ENCODE peak calls at places on chromosomes 2 and 18, in eight cellular contexts. One of them, this sample, is unnamed.

GRCh38 chr2:22995576-22995975 is 389.4 kb upstream of the KLHL29 start:
- DNase-seq in suprapubic skin: no peak
- DNase-seq in SJCRH30: no peak
- DNase-seq in small intestine: no peak
- DNase-seq in thyroid gland: no peak
- DNase-seq in CD4-positive, CD25-positive, alpha-beta regulatory T cell: no peak
- DNase-seq in CD8-positive, alpha-beta T cell: no peak
- DNase-seq in pancreas: no peak
- DNase-seq in this sample: no peak

GRCh38 chr2:109473006-109473380 is 140.8 kb downstream of the SEPTIN10 start:
- DNase-seq in pancreas: no peak
- DNase-seq in CD8-positive, alpha-beta T cell: no peak
- DNase-seq in SJCRH30: no peak
- DNase-seq in thyroid gland: no peak
- DNase-seq in suprapubic skin: no peak
- DNase-seq in CD4-positive, CD25-positive, alpha-beta regulatory T cell: no peak
- DNase-seq in small intestine: no peak
- DNase-seq in this sample: no peak

GRCh38 chr2:63735263-63735662 is 106.4 kb upstream of the UGP2 start:
- DNase-seq in CD4-positive, CD25-positive, alpha-beta regulatory T cell: no peak
- DNase-seq in SJCRH30: no peak
- DNase-seq in small intestine: no peak
- DNase-seq in thyroid gland: no peak
- DNase-seq in pancreas: no peak
- DNase-seq in suprapubic skin: no peak
- DNase-seq in CD8-positive, alpha-beta T cell: no peak
- DNase-seq in this sample: no peak

GRCh38 chr2:99729104-99729503 is 239.3 kb upstream of the REV1 start:
- DNase-seq in CD4-positive, CD25-positive, alpha-beta regulatory T cell: no peak
- DNase-seq in small intestine: no peak
- DNase-seq in CD8-positive, alpha-beta T cell: no peak
- DNase-seq in pancreas: no peak
- DNase-seq in SJCRH30: no peak
- DNase-seq in thyroid gland: no peak
- DNase-seq in suprapubic skin: no peak
- DNase-seq in this sample: no peak

GRCh38 chr18:13194239-13194638 is 24.3 kb upstream of the LDLRAD4 start:
- DNase-seq in SJCRH30: no peak
- DNase-seq in CD8-positive, alpha-beta T cell: no peak
- DNase-seq in CD4-positive, CD25-positive, alpha-beta regulatory T cell: no peak
- DNase-seq in small intestine: no peak
- DNase-seq in pancreas: no peak
- DNase-seq in suprapubic skin: no peak
- DNase-seq in thyroid gland: no peak
- DNase-seq in this sample: no peak

GRCh38 chr2:25323042-25323514 is 18.6 kb downstream of the DNMT3A start:
- DNase-seq in CD4-positive, CD25-positive, alpha-beta regulatory T cell: peak; percentile 61
- DNase-seq in pancreas: no peak
- DNase-seq in suprapubic skin: no peak
- DNase-seq in CD8-positive, alpha-beta T cell: peak; percentile 51
- DNase-seq in small intestine: peak; percentile 29
- DNase-seq in thyroid gland: no peak
- DNase-seq in SJCRH30: peak; percentile 98
- DNase-seq in this sample: no peak

GRCh38 chr2:64863097-64863820 is 125.9 kb upstream of the SLC1A4 start:
- DNase-seq in suprapubic skin: no peak
- DNase-seq in small intestine: no peak
- DNase-seq in CD8-positive, alpha-beta T cell: no peak
- DNase-seq in pancreas: no peak
- DNase-seq in SJCRH30: no peak
- DNase-seq in thyroid gland: no peak
- DNase-seq in CD4-positive, CD25-positive, alpha-beta regulatory T cell: no peak
- DNase-seq in this sample: no peak

GRCh38 chr2:189124175-189124574 is 55.4 kb downstream of the COL5A2 start:
- DNase-seq in thyroid gland: no peak
- DNase-seq in SJCRH30: no peak
- DNase-seq in suprapubic skin: no peak
- DNase-seq in small intestine: no peak
- DNase-seq in CD4-positive, CD25-positive, alpha-beta regulatory T cell: no peak
- DNase-seq in CD8-positive, alpha-beta T cell: no peak
- DNase-seq in pancreas: no peak
- DNase-seq in this sample: no peak

GRCh38 chr2:165513479-165513878 is 44.0 kb downstream of the CSRNP3 start:
- DNase-seq in pancreas: no peak
- DNase-seq in CD4-positive, CD25-positive, alpha-beta regulatory T cell: no peak
- DNase-seq in thyroid gland: no peak
- DNase-seq in suprapubic skin: no peak
- DNase-seq in small intestine: no peak
- DNase-seq in SJCRH30: no peak
- DNase-seq in CD8-positive, alpha-beta T cell: no peak
- DNase-seq in this sample: no peak
- H3K27ac ChIP-seq in pancreas: no peak overlapping the region
- H3K27ac ChIP-seq in CD4-positive, CD25-positive, alpha-beta regulatory T cell: no peak overlapping the region
- H3K27ac ChIP-seq in thyroid gland: no peak overlapping the region
- H3K27ac ChIP-seq in suprapubic skin: no peak overlapping the region
- H3K27ac ChIP-seq in small intestine: no peak overlapping the region
- H3K27ac ChIP-seq in SJCRH30: no peak overlapping the region
- H3K27ac ChIP-seq in CD8-positive, alpha-beta T cell: no peak overlapping the region
- H3K27ac ChIP-seq in this sample: no peak overlapping the region

DNA sequence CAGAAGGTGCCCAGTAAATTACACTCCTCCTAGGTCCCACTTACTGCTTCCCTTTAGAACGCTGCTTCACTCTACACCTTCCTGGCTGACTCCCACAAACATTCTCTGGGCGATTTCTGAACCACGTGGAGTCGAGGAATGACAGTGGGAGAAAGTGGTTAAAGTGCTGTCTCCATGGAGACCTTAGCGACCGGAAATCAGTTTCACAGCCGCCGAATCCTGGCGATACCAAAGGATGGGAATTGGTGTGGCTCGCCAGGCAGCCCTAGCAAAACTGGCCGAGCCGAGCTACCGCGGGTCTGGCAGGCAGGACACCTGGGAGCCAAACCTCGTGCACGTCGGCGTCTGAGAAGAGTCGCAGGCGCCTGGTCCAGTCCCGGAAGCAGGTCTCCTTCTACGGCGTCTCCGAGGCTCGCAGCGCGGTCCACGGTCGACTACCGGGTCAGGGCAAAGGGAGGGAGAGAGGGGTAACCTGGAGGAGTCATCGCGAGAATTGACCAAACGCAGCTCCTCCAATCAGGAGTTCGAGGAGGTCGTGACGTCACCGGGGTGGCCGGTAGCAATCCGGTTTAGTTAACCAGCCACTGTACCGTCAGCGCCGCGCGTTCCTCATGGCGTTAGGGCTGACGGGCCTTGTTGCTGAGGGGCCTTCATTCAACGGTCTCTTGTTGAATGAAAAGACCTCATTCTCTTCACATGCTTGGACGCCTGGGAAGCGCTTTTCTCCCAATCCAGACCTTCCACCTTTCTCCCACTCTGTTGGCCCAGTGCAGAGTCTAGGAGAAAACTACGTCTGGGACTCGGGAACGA is at the start of gene THADA:
- DNase-seq in thyroid gland: peak; percentile 99
- DNase-seq in CD8-positive, alpha-beta T cell: peak; percentile 98
- DNase-seq in small intestine: peak; percentile 99
- DNase-seq in SJCRH30: peak; percentile 100
- DNase-seq in pancreas: peak; percentile 100
- DNase-seq in suprapubic skin: peak; percentile 100
- DNase-seq in CD4-positive, CD25-positive, alpha-beta regulatory T cell: peak; percentile 94
- DNase-seq in this sample: peak; percentile 98
- H3K27ac ChIP-seq in thyroid gland: peak within 1 kb of the TSS; percentile 84
- H3K27ac ChIP-seq in CD8-positive, alpha-beta T cell: peak within 1 kb of the TSS; percentile 87
- H3K27ac ChIP-seq in small intestine: peak within 1 kb of the TSS; percentile 69
- H3K27ac ChIP-seq in SJCRH30: peak within 1 kb of the TSS; percentile 75
- H3K27ac ChIP-seq in pancreas: peak within 1 kb of the TSS; percentile 78
- H3K27ac ChIP-seq in suprapubic skin: peak within 1 kb of the TSS; percentile 91
- H3K27ac ChIP-seq in CD4-positive, CD25-positive, alpha-beta regulatory T cell: peak within 1 kb of the TSS; percentile 91
- H3K27ac ChIP-seq in this sample: peak within 1 kb of the TSS; percentile 92

GRCh38 chr2:26718949-26719686 is 26.6 kb downstream of the KCNK3 start:
- DNase-seq in CD8-positive, alpha-beta T cell: no peak
- DNase-seq in pancreas: no peak
- DNase-seq in suprapubic skin: no peak
- DNase-seq in SJCRH30: no peak
- DNase-seq in small intestine: no peak
- DNase-seq in thyroid gland: no peak
- DNase-seq in CD4-positive, CD25-positive, alpha-beta regulatory T cell: no peak
- DNase-seq in this sample: no peak

GRCh38 chr2:26722911-26723310 is 30.4 kb downstream of the KCNK3 start:
- DNase-seq in SJCRH30: no peak
- DNase-seq in CD4-positive, CD25-positive, alpha-beta regulatory T cell: no peak
- DNase-seq in thyroid gland: no peak
- DNase-seq in suprapubic skin: no peak
- DNase-seq in CD8-positive, alpha-beta T cell: no peak
- DNase-seq in small intestine: no peak
- DNase-seq in pancreas: no peak
- DNase-seq in this sample: no peak

GRCh38 chr2:26722328-26722727 is 29.8 kb downstream of the KCNK3 start:
- DNase-seq in thyroid gland: no peak
- DNase-seq in pancreas: no peak
- DNase-seq in suprapubic skin: no peak
- DNase-seq in CD8-positive, alpha-beta T cell: no peak
- DNase-seq in SJCRH30: no peak
- DNase-seq in CD4-positive, CD25-positive, alpha-beta regulatory T cell: no peak
- DNase-seq in small intestine: no peak
- DNase-seq in this sample: no peak

GRCh38 chr2:26721267-26722032 is 28.9 kb downstream of the KCNK3 start:
- DNase-seq in SJCRH30: no peak
- DNase-seq in suprapubic skin: no peak
- DNase-seq in thyroid gland: peak; percentile 45
- DNase-seq in CD4-positive, CD25-positive, alpha-beta regulatory T cell: no peak
- DNase-seq in pancreas: peak; percentile 88
- DNase-seq in CD8-positive, alpha-beta T cell: no peak
- DNase-seq in small intestine: peak; percentile 91
- DNase-seq in this sample: no peak

DNA sequence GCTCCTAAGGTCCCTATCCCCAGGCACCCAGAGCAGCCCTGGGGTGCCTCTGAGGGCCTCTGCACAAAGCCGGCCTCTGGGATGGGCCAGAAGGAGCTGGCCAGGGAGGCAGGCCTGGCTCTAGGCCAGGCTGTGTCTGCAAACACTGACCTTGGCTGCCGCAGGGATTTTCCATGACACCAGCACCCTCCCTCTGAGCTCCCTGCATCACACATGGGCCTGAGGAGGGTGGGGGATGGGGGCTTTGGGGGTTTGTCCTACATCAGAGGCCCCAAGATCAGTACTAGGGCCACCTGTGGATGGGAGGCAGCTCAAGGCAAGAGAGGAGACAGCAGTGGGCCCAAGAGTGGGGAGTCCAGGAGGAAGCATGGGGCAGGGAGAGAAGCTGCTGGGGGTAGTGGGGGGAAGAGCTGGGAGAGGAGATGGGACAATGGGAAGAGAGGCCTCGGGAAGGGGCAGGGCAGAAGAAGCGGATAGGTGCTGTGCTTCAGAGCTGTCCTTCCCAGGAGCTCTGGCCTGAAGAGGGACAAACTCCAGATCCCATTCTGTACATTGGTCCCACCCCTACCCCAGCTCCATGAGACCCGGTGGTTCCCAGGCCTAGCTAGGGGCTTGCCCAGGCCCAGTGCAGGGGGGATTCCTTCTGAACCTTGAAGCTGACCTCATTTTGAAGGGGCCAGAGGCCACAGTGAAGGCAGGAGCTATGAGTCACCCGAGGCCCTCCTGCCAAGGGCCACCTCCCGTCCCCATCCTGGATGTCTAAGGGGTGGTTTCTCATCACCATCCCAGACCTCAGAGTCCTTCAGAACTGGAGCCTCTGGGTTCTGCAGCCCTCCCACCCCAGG is 28.0 kb downstream of the KCNK3 start:
- DNase-seq in suprapubic skin: no peak
- DNase-seq in SJCRH30: no peak
- DNase-seq in small intestine: peak; percentile 65
- DNase-seq in CD4-positive, CD25-positive, alpha-beta regulatory T cell: no peak
- DNase-seq in thyroid gland: peak; percentile 96
- DNase-seq in pancreas: peak; percentile 95
- DNase-seq in CD8-positive, alpha-beta T cell: no peak
- DNase-seq in this sample: peak; percentile 67
- H3K27ac ChIP-seq in suprapubic skin: no peak overlapping the region
- H3K27ac ChIP-seq in SJCRH30: no peak overlapping the region
- H3K27ac ChIP-seq in small intestine: no peak overlapping the region
- H3K27ac ChIP-seq in CD4-positive, CD25-positive, alpha-beta regulatory T cell: no peak overlapping the region
- H3K27ac ChIP-seq in thyroid gland: peak overlapping the region; percentile 89
- H3K27ac ChIP-seq in pancreas: peak overlapping the region; percentile 94
- H3K27ac ChIP-seq in CD8-positive, alpha-beta T cell: no peak overlapping the region
- H3K27ac ChIP-seq in this sample: no peak overlapping the region

GRCh38 chr2:46563110-46563731 is 83.9 kb downstream of the TMEM247 start:
- DNase-seq in CD8-positive, alpha-beta T cell: no peak
- DNase-seq in SJCRH30: no peak
- DNase-seq in suprapubic skin: no peak
- DNase-seq in pancreas: no peak
- DNase-seq in small intestine: no peak
- DNase-seq in CD4-positive, CD25-positive, alpha-beta regulatory T cell: no peak
- DNase-seq in thyroid gland: no peak
- DNase-seq in this sample: no peak

GRCh38 chr2:46562451-46562841 is 83.1 kb downstream of the TMEM247 start:
- DNase-seq in CD8-positive, alpha-beta T cell: no peak
- DNase-seq in small intestine: no peak
- DNase-seq in SJCRH30: no peak
- DNase-seq in thyroid gland: no peak
- DNase-seq in suprapubic skin: no peak
- DNase-seq in CD4-positive, CD25-positive, alpha-beta regulatory T cell: no peak
- DNase-seq in pancreas: no peak
- DNase-seq in this sample: no peak

GRCh38 chr2:46564350-46564749 is 85.0 kb downstream of the TMEM247 start:
- DNase-seq in small intestine: no peak
- DNase-seq in SJCRH30: no peak
- DNase-seq in thyroid gland: no peak
- DNase-seq in CD4-positive, CD25-positive, alpha-beta regulatory T cell: no peak
- DNase-seq in pancreas: no peak
- DNase-seq in CD8-positive, alpha-beta T cell: no peak
- DNase-seq in suprapubic skin: no peak
- DNase-seq in this sample: no peak

GRCh38 chr2:46559257-46559656 is 79.9 kb downstream of the TMEM247 start:
- DNase-seq in CD8-positive, alpha-beta T cell: no peak
- DNase-seq in SJCRH30: no peak
- DNase-seq in thyroid gland: no peak
- DNase-seq in suprapubic skin: no peak
- DNase-seq in CD4-positive, CD25-positive, alpha-beta regulatory T cell: no peak
- DNase-seq in small intestine: no peak
- DNase-seq in pancreas: no peak
- DNase-seq in this sample: no peak

DNA sequence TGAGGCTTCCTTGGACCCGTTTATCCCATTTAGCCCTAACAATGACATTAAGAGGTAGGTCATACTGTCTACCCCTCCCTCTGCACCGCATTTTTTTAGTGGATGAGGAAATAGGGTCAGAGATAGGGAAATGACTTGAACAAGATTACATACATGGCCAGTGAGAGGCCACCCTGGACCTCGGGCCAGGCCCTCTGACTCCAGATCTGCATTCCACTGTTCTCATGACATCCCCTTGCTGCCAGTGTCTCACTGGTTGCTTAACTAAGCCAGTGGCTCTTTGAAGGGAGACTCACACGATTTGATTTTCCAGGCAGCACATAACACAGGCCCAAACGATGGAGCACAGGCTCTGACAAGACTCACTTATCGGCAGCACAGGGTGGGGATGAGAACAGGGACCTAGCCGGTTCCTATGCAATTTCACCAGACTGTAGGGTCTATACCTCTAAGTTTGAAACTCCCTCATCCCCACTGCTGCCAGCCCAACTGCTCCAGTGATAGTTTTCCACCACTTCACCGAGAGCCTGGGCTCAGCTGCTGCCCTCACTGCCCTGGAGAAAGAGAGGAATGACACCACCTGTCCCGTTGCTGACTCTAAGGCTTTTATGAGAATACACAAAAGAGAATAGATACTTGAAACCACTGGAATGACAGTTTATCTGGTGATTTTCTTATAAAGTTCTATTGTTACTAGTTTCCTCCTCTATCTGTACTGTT is 82.5 kb downstream of the TMEM247 start:
- DNase-seq in suprapubic skin: no peak
- DNase-seq in pancreas: no peak
- DNase-seq in CD8-positive, alpha-beta T cell: no peak
- DNase-seq in CD4-positive, CD25-positive, alpha-beta regulatory T cell: no peak
- DNase-seq in small intestine: no peak
- DNase-seq in thyroid gland: no peak
- DNase-seq in SJCRH30: peak; percentile 68
- DNase-seq in this sample: no peak
- H3K27ac ChIP-seq in suprapubic skin: no peak overlapping the region
- H3K27ac ChIP-seq in pancreas: no peak overlapping the region
- H3K27ac ChIP-seq in CD8-positive, alpha-beta T cell: no peak overlapping the region
- H3K27ac ChIP-seq in CD4-positive, CD25-positive, alpha-beta regulatory T cell: no peak overlapping the region
- H3K27ac ChIP-seq in small intestine: no peak overlapping the region
- H3K27ac ChIP-seq in thyroid gland: no peak overlapping the region
- H3K27ac ChIP-seq in SJCRH30: no peak overlapping the region
- H3K27ac ChIP-seq in this sample: no peak overlapping the region

This sample was measured in substantia nigra.